ENCODE peak calls at places on chromosome 12, in nine cellular contexts. W, H, Z, Q, R, K, N, T and P are unnamed samples.
A peak's percentile ranks its signal among the peaks of the same experiment; 100 is the strongest.

GRCh38 chr12:52082026-52082667 is 2.6 kb downstream of the SMIM41 start:
- DNase-seq in H (no peak), R (no peak), K (no peak), T (no peak), N (no peak), Z (no peak), W (no peak), Q (no peak), P (peak; percentile 63)

GRCh38 chr12:67751376-67751928 is 102.9 kb downstream of the DYRK2 start:
- DNase-seq in N (no peak), K (no peak), Z (no peak), W (no peak), H (no peak), Q (no peak), T (no peak), R (no peak), P (no peak)

GRCh38 chr12:1319215-1319614 is 275.2 kb downstream of the FBXL14 start:
- DNase-seq in K (no peak), R (no peak), H (no peak), N (no peak), Q (no peak), T (no peak), Z (no peak), W (no peak), P (no peak)

GRCh38 chr12:105218434-105218833 is 17.5 kb downstream of the APPL2 start:
- DNase-seq in N (no peak), R (no peak), Z (no peak), K (no peak), T (no peak), H (no peak), W (no peak), Q (no peak), P (no peak)

GRCh38 chr12:67797316-67797741 is 148.8 kb downstream of the DYRK2 start:
- DNase-seq in K (no peak), W (no peak), Z (no peak), N (no peak), H (no peak), T (no peak), R (no peak), Q (peak; percentile 38), P (no peak)

GRCh38 chr12:109458771-109459208 is 18.3 kb downstream of the KCTD10 start:
- DNase-seq in W (no peak), N (no peak), Q (no peak), R (no peak), K (no peak), H (no peak), T (no peak), Z (no peak), P (no peak)

GRCh38 chr12:116955382-116956021 is 44.8 kb downstream of the FBXW8 start:
- DNase-seq in K (no peak), R (peak; percentile 86), N (peak; percentile 11), H (peak; percentile 5), Q (no peak), W (no peak), Z (peak; percentile 75), T (peak; percentile 4), P (no peak)

GRCh38 chr12:29149691-29150382 is 759 bp downstream of the FAR2 start:
- DNase-seq in Z (no peak), N (no peak), R (no peak), H (peak; percentile 6), T (no peak), W (no peak), K (no peak), Q (no peak), P (peak; percentile 68)

GRCh38 chr12:131223791-131224567 is 270.3 kb downstream of the ADGRD1 start:
- DNase-seq in W (no peak), K (no peak), H (no peak), N (no peak), T (no peak), Q (no peak), Z (peak; percentile 23), R (peak; percentile 12), P (no peak)

GRCh38 chr12:52331833-52332232 is 10.6 kb upstream of the KRT83 start:
- DNase-seq in Q (no peak), K (no peak), W (no peak), N (no peak), R (no peak), T (no peak), Z (no peak), H (no peak), P (no peak)

GRCh38 chr12:15754233-15754632 is 35.0 kb downstream of the EPS8 start:
- DNase-seq in R (no peak), K (no peak), H (no peak), W (no peak), Q (no peak), Z (no peak), N (no peak), T (no peak), P (no peak)